ENCODE peak calls at places on chromosomes 1 and 21, in six cellular contexts. Y, R, M, S, H and J are unnamed samples.

GRCh38 chr1:58548381-58548780 is 1.9 kb upstream of the OMA1 start:
- DNase-seq in Y (no peak), R (no peak), M (no peak), S (no peak), H (no peak), J (no peak)

GRCh38 chr1:35544976-35545375 is 12.2 kb downstream of the KIAA0319L start:
- DNase-seq in Y (peak; percentile 75), R (peak; percentile 19), M (no peak), S (no peak), H (peak; percentile 63), J (no peak)

GRCh38 chr1:185091480-185091879 is 46.1 kb downstream of the RNF2 start:
- DNase-seq in Y (no peak), R (no peak), M (no peak), S (no peak), H (no peak), J (no peak)

GRCh38 chr1:198443374-198444233 is 96.9 kb downstream of the ATP6V1G3 start:
- DNase-seq in Y (no peak), R (peak; percentile 64), M (no peak), S (no peak), H (no peak), J (no peak)

GRCh38 chr1:92952714-92953113 is 8.5 kb downstream of the DIPK1A start:
- DNase-seq in Y (no peak), R (no peak), M (no peak), S (no peak), H (no peak), J (no peak)

GRCh38 chr1:174682419-174683008 is 234.8 kb downstream of the GPR52 start:
- DNase-seq in Y (no peak), R (no peak), M (no peak), S (no peak), H (no peak), J (no peak)

GRCh38 chr1:233951804-233952203 is 47.3 kb downstream of the SLC35F3 start:
- DNase-seq in Y (no peak), R (no peak), M (no peak), S (no peak), H (no peak), J (no peak)

GRCh38 chr1:211198880-211199279 is 60.3 kb upstream of the RCOR3 start:
- DNase-seq in Y (no peak), R (no peak), M (no peak), S (no peak), H (no peak), J (no peak)

GRCh38 chr21:37623689-37624088 is 257.1 kb downstream of the DYRK1A start:
- DNase-seq in Y (no peak), R (no peak), M (no peak), S (no peak), H (no peak), J (no peak)

GRCh38 chr1:91572044-91572443 is 71.4 kb downstream of the CDC7 start:
- DNase-seq in Y (no peak), R (no peak), M (no peak), S (no peak), H (no peak), J (no peak)

GRCh38 chr1:1777510-1777909 is 760 bp downstream of the NADK start:
- DNase-seq in Y (peak; percentile 58), R (no peak), M (no peak), S (peak; percentile 81), H (peak; percentile 38), J (no peak)

GRCh38 chr1:160361199-160361598 is 5.7 kb upstream of the NHLH1 start:
- DNase-seq in Y (no peak), R (no peak), M (no peak), S (no peak), H (no peak), J (no peak)

GRCh38 chr1:109161836-109162606 is 48.1 kb downstream of the ELAPOR1 start:
- DNase-seq in Y (no peak), R (no peak), M (peak; percentile 23), S (peak; percentile 70), H (peak; percentile 16), J (no peak)

GRCh38 chr1:151511636-151512215 is 539 bp downstream of the CGN start:
- DNase-seq in Y (peak; percentile 75), R (peak; percentile 44), M (peak; percentile 35), S (peak; percentile 72), H (no peak), J (peak; percentile 70)

GRCh38 chr1:226723640-226724532 is 15.2 kb downstream of the ITPKB start:
- DNase-seq in Y (no peak), R (no peak), M (peak; percentile 69), S (peak; percentile 80), H (peak; percentile 60), J (no peak)

GRCh38 chr1:243930822-243931671 is 81.0 kb upstream of the AKT3 start:
- DNase-seq in Y (no peak), R (no peak), M (no peak), S (no peak), H (no peak), J (no peak)

GRCh38 chr1:181936768-181937581 is 124.5 kb downstream of the ZNF648 start:
- DNase-seq in Y (peak; percentile 50), R (peak; percentile 29), M (no peak), S (no peak), H (peak; percentile 11), J (no peak)

DNA sequence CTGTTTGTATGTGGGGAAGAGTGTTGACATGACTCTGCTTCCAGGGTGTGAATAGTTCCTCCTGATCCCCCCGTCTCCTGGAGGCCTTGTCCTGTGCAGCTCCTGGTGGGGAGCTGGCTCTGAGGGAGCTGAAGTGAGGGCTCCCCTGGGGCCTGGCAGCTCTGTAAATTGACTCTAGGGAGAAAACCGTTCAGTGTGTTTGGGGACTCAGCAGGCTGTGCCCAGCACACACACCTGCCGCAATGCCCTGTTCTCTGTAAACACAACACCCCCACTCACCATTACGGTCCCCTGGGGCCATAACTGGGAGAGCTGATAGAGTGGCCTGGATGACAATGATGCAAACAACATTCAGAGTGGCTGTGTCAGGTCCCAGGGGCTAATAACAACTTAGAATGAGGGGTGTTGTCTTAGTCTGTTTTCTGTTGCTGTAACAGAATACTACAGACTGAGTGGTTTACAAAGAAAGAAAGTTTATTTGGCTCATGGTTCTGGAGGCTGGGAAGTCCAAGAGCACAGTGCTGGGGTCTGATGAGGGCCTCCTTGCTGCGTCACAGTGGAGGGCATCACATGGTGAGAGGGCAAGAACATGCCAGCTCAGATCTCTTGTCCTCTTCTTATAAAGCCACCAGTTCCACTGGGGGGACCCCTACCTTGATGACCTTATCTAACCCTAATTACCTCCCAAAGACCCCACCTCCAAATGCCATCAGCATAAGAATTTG is 15.3 kb downstream of the ADORA1 start:
- DNase-seq in Y (no peak), R (no peak), M (no peak), S (no peak), H (no peak), J (no peak)
- H3K27ac ChIP-seq in Y (no peak overlapping the region), R (no peak overlapping the region), M (no peak overlapping the region), S (no peak overlapping the region), H (no peak overlapping the region), J (no peak overlapping the region)

DNA sequence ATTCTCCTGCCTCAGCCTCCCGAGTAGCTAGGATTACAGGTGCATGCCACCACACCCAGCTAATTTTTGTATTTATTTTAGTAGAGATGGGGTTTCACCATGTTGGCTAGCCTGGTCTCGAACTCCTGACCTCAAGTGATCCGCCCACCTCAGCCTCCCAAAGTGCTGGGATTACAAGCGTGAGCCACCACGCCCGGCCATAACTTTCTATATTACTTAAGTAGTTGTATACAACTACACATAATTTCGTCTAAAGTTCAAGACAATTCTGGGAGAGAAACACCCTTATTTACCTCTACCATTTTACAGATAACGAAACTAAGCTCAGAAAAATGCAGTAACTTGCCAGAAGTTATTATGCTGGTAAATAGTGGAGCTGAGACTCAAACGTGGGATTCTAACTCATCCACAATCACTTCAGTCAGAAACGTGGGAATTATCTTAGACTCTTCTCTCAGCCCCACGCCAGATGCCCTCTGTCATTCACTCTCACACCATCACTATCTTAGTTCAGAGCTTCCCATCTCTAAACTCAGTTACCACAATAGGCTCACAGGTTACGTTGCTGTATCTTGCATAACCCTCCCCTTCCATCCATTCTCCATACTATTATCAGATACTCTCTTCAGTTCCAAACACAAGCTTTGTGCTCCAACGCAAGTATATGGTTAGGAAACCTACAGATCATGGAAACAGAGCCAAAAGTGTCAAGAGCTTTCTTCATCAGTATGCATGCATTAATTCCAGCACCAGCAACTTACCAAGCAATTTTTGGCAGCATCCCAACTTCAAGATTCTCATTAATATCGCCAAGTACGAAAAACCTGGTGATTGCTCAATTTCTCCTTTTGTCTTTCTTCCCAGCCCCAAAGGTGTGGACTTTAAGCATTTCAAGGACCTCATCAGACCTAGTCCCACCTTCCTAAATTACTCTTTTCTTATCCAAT is 69.3 kb downstream of the RERE start:
- DNase-seq in Y (no peak), R (no peak), M (no peak), S (no peak), H (no peak), J (no peak)
- TF ChIP-seq POLR2A in Y (no peak), R (no peak), M (no peak), S (no peak), H (no peak), J (no peak)

GRCh38 chr1:2985121-2985561 is 36.1 kb upstream of the ACTRT2 start:
- DNase-seq in Y (no peak), R (no peak), M (no peak), S (peak; percentile 65), H (no peak), J (peak; percentile 26)

GRCh38 chr1:2987773-2988172 is 33.5 kb upstream of the ACTRT2 start:
- DNase-seq in Y (no peak), R (no peak), M (no peak), S (peak; percentile 52), H (no peak), J (peak; percentile 34)

GRCh38 chr1:2985694-2986548 is 35.3 kb upstream of the ACTRT2 start:
- DNase-seq in Y (no peak), R (no peak), M (no peak), S (no peak), H (no peak), J (no peak)

GRCh38 chr1:2988256-2988655 is 33.0 kb upstream of the ACTRT2 start:
- DNase-seq in Y (no peak), R (no peak), M (no peak), S (peak; percentile 43), H (no peak), J (peak; percentile 32)

GRCh38 chr1:2986549-2987305 is 34.5 kb upstream of the ACTRT2 start:
- DNase-seq in Y (no peak), R (no peak), M (no peak), S (peak; percentile 36), H (no peak), J (peak; percentile 18)
- H3K9me3 ChIP-seq in Y (no peaks in the 10 kb centered on the region), R (no peaks in the 10 kb centered on the region), M (no peaks in the 10 kb centered on the region), S (no peaks in the 10 kb centered on the region), H (no peaks in the 10 kb centered on the region), J (no peaks in the 10 kb centered on the region)

DNA sequence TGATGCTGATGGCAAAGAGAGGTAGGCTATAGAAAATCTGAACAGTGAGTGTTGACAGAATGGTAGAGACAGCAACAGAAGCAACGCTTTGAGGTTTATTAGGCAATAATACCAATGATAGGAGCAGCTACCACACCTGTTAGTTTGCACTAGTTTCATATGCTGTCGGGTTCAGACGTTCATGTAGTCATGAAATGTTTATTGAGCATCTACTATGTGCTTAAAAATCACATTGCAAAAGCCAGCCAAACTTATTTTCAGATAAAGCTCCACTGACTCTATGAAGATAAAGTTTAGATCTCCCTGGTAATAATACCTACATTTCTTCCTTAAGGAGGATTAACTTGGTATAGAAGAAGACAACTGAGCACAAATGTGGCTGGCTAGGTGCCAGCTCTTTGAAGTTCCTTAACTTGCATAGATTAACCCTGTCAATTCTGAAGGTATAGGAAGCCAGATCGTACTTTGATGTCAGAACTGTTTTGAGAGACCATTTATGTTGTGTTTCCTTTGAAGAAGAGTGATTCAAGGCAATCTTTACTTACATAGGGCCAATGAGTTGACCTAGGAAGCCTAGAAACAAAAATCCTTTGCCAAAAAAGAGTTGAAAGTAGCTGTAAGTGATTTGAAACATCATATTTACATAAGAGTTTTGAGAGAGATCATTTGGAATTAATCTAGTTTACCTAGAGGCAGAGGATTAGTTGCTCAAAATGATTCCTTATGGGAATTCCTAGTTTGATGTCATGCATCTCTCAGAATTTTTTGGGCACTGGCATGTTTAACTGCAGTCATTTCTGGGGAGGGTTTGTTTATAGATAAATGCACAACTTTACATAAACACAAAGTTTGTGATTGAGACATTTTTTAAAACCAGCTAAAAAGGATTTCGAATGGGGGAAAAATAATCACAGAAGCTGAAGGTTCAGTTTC is 71.6 kb downstream of the DISP1 start:
- DNase-seq in Y (no peak), R (no peak), M (no peak), S (no peak), H (no peak), J (no peak)
- H3K27ac ChIP-seq in Y (no peak overlapping the region), R (no peak overlapping the region), M (no peak overlapping the region), S (no peak overlapping the region), H (no peak overlapping the region), J (no peak overlapping the region)